ENCODE peak calls at places on chromosomes 2 and 18, in six cellular contexts. S is A549, H is GM12878, N is K562, J is NB4, B is HepG2. F is an unnamed sample.

GRCh38 chr2:26052731-26053130 is 18.8 kb downstream of the RAB10 start:
- DNase-seq in S (no peak), H (no peak), N (no peak), J (no peak), B (no peak), F (no peak)

GRCh38 chr2:98216611-98217010 is 129.6 kb downstream of the VWA3B start:
- DNase-seq in S (no peak), H (no peak), N (no peak), J (no peak), B (no peak), F (no peak)

GRCh38 chr2:229974271-229974670 is 52.0 kb downstream of the FBXO36 start:
- DNase-seq in S (peak), H (no peak), N (no peak), J (no peak), B (no peak), F (no peak)

GRCh38 chr18:48032876-48033769 is 102.7 kb upstream of the SMAD2 start:
- DNase-seq in S (no peak), H (no peak), N (no peak), J (no peak), B (no peak), F (no peak)

GRCh38 chr2:27095745-27096651 is 9.4 kb downstream of the KHK start:
- DNase-seq in S (peak), H (no peak), N (peak), J (peak), B (peak), F (peak)

GRCh38 chr2:113977660-113978523 is 88.0 kb downstream of the ACTR3 start:
- DNase-seq in S (no peak), H (no peak), N (no peak), J (peak), B (peak), F (peak)

GRCh38 chr2:29573602-29574001 is 347.8 kb downstream of the ALK start:
- DNase-seq in S (no peak), H (no peak), N (no peak), J (no peak), B (no peak), F (no peak)

GRCh38 chr18:46475367-46475752 is 181.7 kb downstream of the LOXHD1 start:
- DNase-seq in S (no peak), H (no peak), N (no peak), J (no peak), B (no peak), F (no peak)

GRCh38 chr18:71831039-71831438 is 713.1 kb downstream of the CBLN2 start:
- DNase-seq in S (no peak), H (no peak), N (no peak), J (no peak), B (no peak), F (peak)

GRCh38 chr2:144027593-144027992 is 492.3 kb downstream of the ZEB2 start:
- DNase-seq in S (no peak), H (no peak), N (no peak), J (no peak), B (no peak), F (no peak)

GRCh38 chr18:21769206-21769605 is 28.6 kb downstream of the MIB1 start:
- DNase-seq in S (no peak), H (no peak), N (no peak), J (no peak), B (no peak), F (no peak)

GRCh38 chr2:100246163-100247145 is 75.8 kb downstream of the LONRF2 start:
- DNase-seq in S (peak), H (no peak), N (peak), J (peak), B (peak), F (peak)

GRCh38 chr2:216082805-216083204 is 1.1 kb downstream of the TMEM169 start:
- DNase-seq in S (peak), H (no peak), N (no peak), J (peak), B (peak), F (no peak)

GRCh38 chr2:48626047-48626446 is 8.4 kb downstream of the GTF2A1L start:
- DNase-seq in S (no peak), H (no peak), N (no peak), J (no peak), B (no peak), F (no peak)

GRCh38 chr18:79804130-79804772 is 6.5 kb downstream of the KCNG2 start:
- DNase-seq in S (no peak), H (no peak), N (no peak), J (no peak), B (no peak), F (no peak)

GRCh38 chr2:30155202-30155601 is 8.4 kb downstream of the YPEL5 start:
- DNase-seq in S (no peak), H (no peak), N (no peak), J (no peak), B (no peak), F (peak)

GRCh38 chr2:164692958-164693357 is 71.7 kb upstream of the GRB14 start:
- DNase-seq in S (no peak), H (no peak), N (no peak), J (no peak), B (no peak), F (no peak)

GRCh38 chr2:43343573-43344304 is 117.3 kb upstream of the ZFP36L2 start:
- DNase-seq in S (no peak), H (no peak), N (no peak), J (no peak), B (no peak), F (peak)

GRCh38 chr18:51160646-51161045 is 36.8 kb downstream of the MEX3C start:
- DNase-seq in S (no peak), H (no peak), N (no peak), J (no peak), B (no peak), F (no peak)

GRCh38 chr2:179861777-179862117 is 335 bp upstream of the ZNF385B start:
- DNase-seq in S (no peak), H (no peak), N (no peak), J (no peak), B (no peak), F (no peak)

GRCh38 chr2:203683932-203684556 is 22.4 kb upstream of the CD28 start:
- DNase-seq in S (peak), H (peak), N (no peak), J (no peak), B (peak), F (peak)

GRCh38 chr2:64692401-64692800 is 38.7 kb upstream of the SERTAD2 start:
- DNase-seq in S (no peak), H (no peak), N (no peak), J (no peak), B (no peak), F (no peak)

GRCh38 chr18:65352183-65352582 is 398.6 kb upstream of the CDH7 start:
- DNase-seq in S (no peak), H (no peak), N (no peak), J (no peak), B (no peak), F (no peak)

GRCh38 chr2:75146221-75146902 is 53.0 kb downstream of the TACR1 start:
- DNase-seq in S (peak), H (no peak), N (no peak), J (no peak), B (no peak), F (no peak)

GRCh38 chr2:75142081-75142480 is 57.2 kb downstream of the TACR1 start:
- DNase-seq in S (peak), H (no peak), N (no peak), J (no peak), B (no peak), F (no peak)

DNA sequence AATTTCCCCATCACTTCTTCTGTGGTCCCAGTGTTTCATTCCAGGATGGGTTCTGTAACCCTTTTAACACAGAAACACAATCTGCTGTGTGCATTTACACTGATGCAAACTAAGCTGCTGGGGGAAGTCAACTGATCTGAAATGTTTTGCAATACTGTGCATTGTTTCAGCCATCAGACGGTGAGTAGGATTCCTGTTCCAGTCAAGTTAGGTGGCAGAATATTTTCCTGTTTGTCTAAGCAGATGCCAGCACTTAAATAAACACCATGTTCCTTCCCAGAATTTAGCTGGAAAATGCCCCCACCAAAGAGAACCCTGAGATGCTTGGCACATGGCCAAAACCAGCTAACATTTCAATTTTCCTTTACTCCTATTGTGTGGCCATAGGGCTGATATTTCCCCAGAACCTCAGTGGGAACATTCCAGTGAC is 52.4 kb downstream of the TACR1 start:
- DNase-seq in S (peak), H (no peak), N (no peak), J (peak), B (peak), F (peak)
- TF ChIP-seq MYC in S (no peak), H (no peak), N (no peak), J (no peak), B (no peak), F (no peak)

GRCh38 chr2:67840460-67841068 is 222.2 kb downstream of the C1D start:
- DNase-seq in S (peak), H (no peak), N (peak), J (peak), B (peak), F (peak)
- TF ChIP-seq MYC in S (no peak), H (no peak), N (no peak), J (no peak), B (no peak), F (no peak)

GRCh38 chr2:189393440-189394111 is 47.7 kb upstream of the WDR75 start:
- DNase-seq in S (peak), H (no peak), N (no peak), J (no peak), B (no peak), F (peak)
- TF ChIP-seq MYC in S (no peak), H (no peak), N (no peak), J (no peak), B (no peak), F (no peak)

GRCh38 chr2:20656561-20656960 is 5.7 kb upstream of the HS1BP3 start:
- DNase-seq in S (no peak), H (no peak), N (no peak), J (no peak), B (no peak), F (no peak)
- TF ChIP-seq MYC in S (no peak), H (no peak), N (no peak), J (no peak), B (no peak), F (no peak)

DNA sequence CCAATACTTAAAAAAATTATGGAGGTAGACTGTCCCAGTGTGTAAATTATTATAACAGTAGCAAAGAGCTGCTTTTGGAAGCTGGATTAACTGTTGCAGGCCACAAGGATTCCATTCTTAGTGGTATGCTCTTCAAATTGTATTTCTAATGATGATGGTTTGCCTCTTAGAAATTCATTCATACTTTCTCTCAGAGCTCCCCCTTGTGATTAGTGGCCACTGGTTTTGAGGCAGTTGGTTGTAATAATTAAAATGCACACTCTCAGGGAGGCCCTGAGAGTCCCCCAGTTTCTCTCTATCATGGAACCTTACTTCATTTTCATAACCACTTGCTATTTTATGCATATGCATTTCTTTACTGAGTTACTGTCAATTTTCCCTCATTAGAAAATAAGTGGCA is 122.5 kb downstream of the PLA2R1 start:
- DNase-seq in S (peak), H (peak), N (no peak), J (peak), B (peak), F (peak)
- TF ChIP-seq MYC in S (no peak), H (no peak), N (no peak), J (no peak), B (no peak), F (no peak)

DNA sequence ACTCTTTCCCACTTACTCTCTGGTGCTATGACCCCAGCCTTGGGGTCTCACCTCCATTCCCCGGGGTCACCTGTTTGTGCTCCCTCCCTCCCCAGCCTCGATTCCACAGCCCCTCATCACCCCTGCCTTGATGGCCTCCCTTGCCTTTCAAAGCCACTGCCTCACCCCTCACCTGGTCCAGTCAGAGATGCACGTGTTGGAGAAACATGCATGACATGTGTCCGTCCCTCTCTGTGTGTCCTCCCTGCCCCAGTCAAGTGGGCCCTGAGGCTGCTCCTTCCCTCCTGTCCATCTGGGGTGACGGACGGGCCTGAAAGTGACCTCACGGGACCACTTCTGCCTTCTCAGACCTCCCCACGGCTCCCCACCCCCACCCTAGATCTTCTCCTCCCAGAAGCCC is 82.3 kb upstream of the TWIST2 start:
- DNase-seq in S (no peak), H (no peak), N (no peak), J (no peak), B (no peak), F (no peak)
- TF ChIP-seq MYC in S (no peak), H (no peak), N (no peak), J (no peak), B (no peak), F (no peak)

GRCh38 chr18:1665064-1665463 is 760.4 kb downstream of the ADCYAP1 start:
- DNase-seq in S (no peak), H (no peak), N (no peak), J (no peak), B (no peak), F (no peak)

GRCh38 chr18:1657888-1658287 is 753.2 kb downstream of the ADCYAP1 start:
- DNase-seq in S (no peak), H (no peak), N (no peak), J (no peak), B (no peak), F (no peak)

GRCh38 chr18:1653873-1654272 is 749.2 kb downstream of the ADCYAP1 start:
- DNase-seq in S (no peak), H (no peak), N (no peak), J (no peak), B (no peak), F (no peak)

GRCh38 chr18:1663879-1664705 is 759.4 kb downstream of the ADCYAP1 start:
- DNase-seq in S (peak), H (no peak), N (peak), J (peak), B (peak), F (peak)

GRCh38 chr18:1659190-1659589 is 754.5 kb downstream of the ADCYAP1 start:
- DNase-seq in S (no peak), H (no peak), N (no peak), J (no peak), B (no peak), F (no peak)
- TF ChIP-seq MYC in S (no peak), H (no peak), N (no peak), J (no peak), B (no peak), F (no peak)

DNA sequence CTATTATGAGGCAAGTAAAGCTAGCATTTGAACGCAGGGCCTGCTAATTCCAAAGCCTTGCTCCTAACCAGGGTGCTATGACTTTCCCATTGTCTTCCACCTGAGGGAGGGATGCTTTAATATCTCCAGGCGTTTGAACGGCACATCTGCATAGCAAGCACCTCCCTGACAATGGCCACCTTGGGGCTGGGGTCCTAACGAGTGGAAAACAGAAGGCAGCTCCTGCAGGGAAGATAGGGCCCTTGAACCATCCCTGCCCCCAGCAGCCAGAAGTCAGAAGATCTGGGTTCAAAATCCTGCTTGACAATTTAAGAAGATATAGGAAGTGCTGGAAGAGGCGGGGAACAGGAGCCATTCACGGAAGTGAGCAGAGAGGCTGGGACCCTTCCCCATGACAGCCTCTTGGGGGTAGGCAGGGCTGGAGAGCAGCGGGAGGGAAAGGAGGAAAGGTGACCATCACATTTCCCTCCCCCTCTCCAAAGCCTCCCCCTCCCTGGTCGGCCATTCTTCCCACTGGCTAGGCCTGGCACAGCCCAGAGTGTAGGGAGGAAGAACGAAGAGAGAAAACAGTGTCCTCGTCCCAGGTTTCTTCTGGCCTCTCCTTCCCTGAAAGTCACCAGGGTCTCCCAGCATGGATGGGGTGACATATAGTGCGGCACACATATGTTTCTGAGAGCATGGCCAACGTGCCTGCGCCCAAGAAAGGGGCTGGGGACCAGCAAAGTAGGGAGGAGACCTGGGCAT is 73.5 kb downstream of the EMX1 start:
- DNase-seq in S (no peak), H (no peak), N (no peak), J (no peak), B (no peak), F (no peak)
- TF ChIP-seq MYC in S (no peak), H (no peak), N (no peak), J (no peak), B (no peak), F (no peak)